ENCODE peak calls at places on chromosomes 1 and 21, in ten cellular contexts. One of them, this sample, is unnamed.

GRCh38 chr1:25958475-25958874 is 39.4 kb downstream of the PAFAH2 start:
- DNase-seq in retina: no peak
- DNase-seq in GM12865: no peak
- DNase-seq in WTC11: no peak
- DNase-seq in GM06990: no peak
- DNase-seq in ureter: no peak
- DNase-seq in tibial artery: no peak
- DNase-seq in H4: no peak
- DNase-seq in T-helper 22 cell: no peak
- DNase-seq in left cardiac atrium: no peak
- DNase-seq in this sample: no peak

GRCh38 chr1:192983349-192983980 is 75.7 kb downstream of the UCHL5 start:
- DNase-seq in H4: no peak
- DNase-seq in tibial artery: no peak
- DNase-seq in WTC11: no peak
- DNase-seq in GM06990: no peak
- DNase-seq in ureter: no peak
- DNase-seq in GM12865: peak
- DNase-seq in retina: no peak
- DNase-seq in T-helper 22 cell: no peak
- DNase-seq in left cardiac atrium: no peak
- DNase-seq in this sample: no peak

GRCh38 chr21:41677671-41678015 is 89.2 kb downstream of the RIPK4 start:
- DNase-seq in GM06990: no peak
- DNase-seq in WTC11: no peak
- DNase-seq in H4: peak
- DNase-seq in T-helper 22 cell: no peak
- DNase-seq in tibial artery: peak
- DNase-seq in GM12865: no peak
- DNase-seq in left cardiac atrium: no peak
- DNase-seq in ureter: no peak
- DNase-seq in retina: no peak
- DNase-seq in this sample: no peak

GRCh38 chr1:65068202-65069011 is 79.6 kb upstream of the AK4 start:
- DNase-seq in H4: no peak
- DNase-seq in retina: peak
- DNase-seq in WTC11: no peak
- DNase-seq in tibial artery: no peak
- DNase-seq in GM06990: no peak
- DNase-seq in ureter: no peak
- DNase-seq in left cardiac atrium: no peak
- DNase-seq in GM12865: peak
- DNase-seq in T-helper 22 cell: no peak
- DNase-seq in this sample: peak

GRCh38 chr1:157862114-157863070 is 20.8 kb upstream of the CD5L start:
- DNase-seq in H4: no peak
- DNase-seq in tibial artery: no peak
- DNase-seq in GM06990: no peak
- DNase-seq in WTC11: no peak
- DNase-seq in retina: no peak
- DNase-seq in GM12865: no peak
- DNase-seq in T-helper 22 cell: no peak
- DNase-seq in ureter: no peak
- DNase-seq in left cardiac atrium: no peak
- DNase-seq in this sample: no peak

GRCh38 chr1:244881552-244882280 is 17.4 kb upstream of the HNRNPU start:
- DNase-seq in H4: no peak
- DNase-seq in GM12865: no peak
- DNase-seq in tibial artery: no peak
- DNase-seq in retina: no peak
- DNase-seq in left cardiac atrium: no peak
- DNase-seq in ureter: no peak
- DNase-seq in WTC11: no peak
- DNase-seq in T-helper 22 cell: no peak
- DNase-seq in GM06990: no peak
- DNase-seq in this sample: no peak

GRCh38 chr1:182835811-182836210 is 3.3 kb upstream of the DHX9 start:
- DNase-seq in H4: no peak
- DNase-seq in tibial artery: no peak
- DNase-seq in T-helper 22 cell: no peak
- DNase-seq in ureter: no peak
- DNase-seq in retina: no peak
- DNase-seq in left cardiac atrium: no peak
- DNase-seq in WTC11: no peak
- DNase-seq in GM12865: no peak
- DNase-seq in GM06990: no peak
- DNase-seq in this sample: no peak

GRCh38 chr1:245074232-245074747 is 80.5 kb upstream of the KIF26B start:
- DNase-seq in tibial artery: no peak
- DNase-seq in retina: peak
- DNase-seq in H4: no peak
- DNase-seq in WTC11: no peak
- DNase-seq in GM12865: no peak
- DNase-seq in ureter: no peak
- DNase-seq in GM06990: no peak
- DNase-seq in T-helper 22 cell: no peak
- DNase-seq in left cardiac atrium: no peak
- DNase-seq in this sample: no peak

GRCh38 chr1:94599090-94599813 is 57.7 kb upstream of the F3 start:
- DNase-seq in tibial artery: no peak
- DNase-seq in GM06990: no peak
- DNase-seq in WTC11: peak
- DNase-seq in left cardiac atrium: no peak
- DNase-seq in H4: no peak
- DNase-seq in ureter: no peak
- DNase-seq in retina: no peak
- DNase-seq in GM12865: no peak
- DNase-seq in T-helper 22 cell: no peak
- DNase-seq in this sample: no peak

GRCh38 chr1:168408531-168409242 is 128.0 kb downstream of the TBX19 start:
- DNase-seq in ureter: no peak
- DNase-seq in WTC11: no peak
- DNase-seq in T-helper 22 cell: peak
- DNase-seq in left cardiac atrium: no peak
- DNase-seq in retina: no peak
- DNase-seq in GM06990: peak
- DNase-seq in H4: peak
- DNase-seq in tibial artery: no peak
- DNase-seq in GM12865: peak
- DNase-seq in this sample: no peak

GRCh38 chr1:20726932-20727745 is 5.4 kb downstream of the SH2D5 start:
- DNase-seq in T-helper 22 cell: no peak
- DNase-seq in retina: no peak
- DNase-seq in ureter: peak
- DNase-seq in WTC11: no peak
- DNase-seq in GM12865: no peak
- DNase-seq in left cardiac atrium: no peak
- DNase-seq in H4: no peak
- DNase-seq in tibial artery: no peak
- DNase-seq in GM06990: no peak
- DNase-seq in this sample: no peak

GRCh38 chr21:32406405-32406804 is 6.1 kb upstream of the EVA1C start:
- DNase-seq in GM06990: no peak
- DNase-seq in GM12865: no peak
- DNase-seq in T-helper 22 cell: no peak
- DNase-seq in H4: no peak
- DNase-seq in WTC11: no peak
- DNase-seq in left cardiac atrium: peak
- DNase-seq in tibial artery: no peak
- DNase-seq in retina: no peak
- DNase-seq in ureter: no peak
- DNase-seq in this sample: no peak

GRCh38 chr1:6577831-6578525 is 1.8 kb upstream of the ZBTB48 start:
- DNase-seq in WTC11: no peak
- DNase-seq in tibial artery: no peak
- DNase-seq in retina: no peak
- DNase-seq in GM12865: no peak
- DNase-seq in T-helper 22 cell: no peak
- DNase-seq in left cardiac atrium: no peak
- DNase-seq in H4: no peak
- DNase-seq in ureter: no peak
- DNase-seq in GM06990: no peak
- DNase-seq in this sample: no peak

GRCh38 chr1:63454269-63454668 is 68.8 kb downstream of the ITGB3BP start:
- DNase-seq in left cardiac atrium: no peak
- DNase-seq in GM06990: no peak
- DNase-seq in WTC11: no peak
- DNase-seq in GM12865: no peak
- DNase-seq in T-helper 22 cell: no peak
- DNase-seq in tibial artery: no peak
- DNase-seq in ureter: no peak
- DNase-seq in H4: peak
- DNase-seq in retina: no peak
- DNase-seq in this sample: no peak

GRCh38 chr1:41576620-41577019 is 92.1 kb upstream of the EDN2 start:
- DNase-seq in ureter: no peak
- DNase-seq in tibial artery: no peak
- DNase-seq in GM06990: no peak
- DNase-seq in H4: no peak
- DNase-seq in T-helper 22 cell: no peak
- DNase-seq in left cardiac atrium: no peak
- DNase-seq in GM12865: no peak
- DNase-seq in retina: no peak
- DNase-seq in WTC11: no peak
- DNase-seq in this sample: no peak

This sample was measured in NCI-H1694.